ENCODE peak calls at places on chromosomes 4 and X, in eight cellular contexts. One of them, this sample, is unnamed.

GRCh38 chr4:18247189-18247588 is 225.6 kb upstream of the LCORL start:
- DNase-seq in GM12892: no peak
- DNase-seq in esophagus squamous epithelium: no peak
- DNase-seq in IMR-90: no peak
- DNase-seq in tibial nerve: no peak
- DNase-seq in adrenal gland: no peak
- DNase-seq in uterus: no peak
- DNase-seq in A549: no peak
- DNase-seq in this sample: no peak

GRCh38 chr4:173194175-173194574 is 25.6 kb downstream of the GALNT7 start:
- DNase-seq in IMR-90: no peak
- DNase-seq in tibial nerve: no peak
- DNase-seq in A549: no peak
- DNase-seq in esophagus squamous epithelium: no peak
- DNase-seq in adrenal gland: no peak
- DNase-seq in uterus: no peak
- DNase-seq in GM12892: no peak
- DNase-seq in this sample: no peak

GRCh38 chrX:47247206-47247998 is 14.6 kb downstream of the USP11 start:
- DNase-seq in adrenal gland: no peak
- DNase-seq in A549: no peak
- DNase-seq in tibial nerve: no peak
- DNase-seq in GM12892: no peak
- DNase-seq in IMR-90: peak
- DNase-seq in esophagus squamous epithelium: no peak
- DNase-seq in uterus: no peak
- DNase-seq in this sample: peak

GRCh38 chr4:121307441-121308327 is 73.1 kb downstream of the QRFPR start:
- DNase-seq in IMR-90: peak
- DNase-seq in adrenal gland: no peak
- DNase-seq in tibial nerve: no peak
- DNase-seq in GM12892: no peak
- DNase-seq in uterus: no peak
- DNase-seq in esophagus squamous epithelium: no peak
- DNase-seq in A549: peak
- DNase-seq in this sample: peak

GRCh38 chr4:123846627-123847026 is 450.0 kb downstream of the SPRY1 start:
- DNase-seq in esophagus squamous epithelium: no peak
- DNase-seq in tibial nerve: no peak
- DNase-seq in uterus: no peak
- DNase-seq in IMR-90: no peak
- DNase-seq in adrenal gland: no peak
- DNase-seq in A549: no peak
- DNase-seq in GM12892: no peak
- DNase-seq in this sample: no peak

GRCh38 chrX:38583185-38583584 is 21.8 kb downstream of the TSPAN7 start:
- DNase-seq in esophagus squamous epithelium: no peak
- DNase-seq in adrenal gland: no peak
- DNase-seq in IMR-90: no peak
- DNase-seq in uterus: no peak
- DNase-seq in tibial nerve: no peak
- DNase-seq in A549: no peak
- DNase-seq in GM12892: no peak
- DNase-seq in this sample: no peak

GRCh38 chrX:15815779-15816452 is 25.6 kb downstream of the ZRSR2 start:
- DNase-seq in tibial nerve: no peak
- DNase-seq in adrenal gland: no peak
- DNase-seq in uterus: no peak
- DNase-seq in GM12892: no peak
- DNase-seq in esophagus squamous epithelium: no peak
- DNase-seq in A549: peak
- DNase-seq in IMR-90: peak
- DNase-seq in this sample: no peak

GRCh38 chrX:3177851-3178250 is 136.6 kb downstream of the ARSF start:
- DNase-seq in esophagus squamous epithelium: no peak
- DNase-seq in GM12892: no peak
- DNase-seq in adrenal gland: no peak
- DNase-seq in uterus: no peak
- DNase-seq in IMR-90: peak
- DNase-seq in tibial nerve: no peak
- DNase-seq in A549: no peak
- DNase-seq in this sample: no peak

GRCh38 chr4:1971456-1972200 is 37.1 kb downstream of the NELFA start:
- DNase-seq in uterus: no peak
- DNase-seq in IMR-90: no peak
- DNase-seq in GM12892: no peak
- DNase-seq in esophagus squamous epithelium: no peak
- DNase-seq in adrenal gland: no peak
- DNase-seq in tibial nerve: no peak
- DNase-seq in A549: no peak
- DNase-seq in this sample: no peak

GRCh38 chr4:44760142-44760898 is 34.0 kb upstream of the GNPDA2 start:
- DNase-seq in adrenal gland: no peak
- DNase-seq in uterus: no peak
- DNase-seq in A549: peak
- DNase-seq in esophagus squamous epithelium: no peak
- DNase-seq in tibial nerve: no peak
- DNase-seq in IMR-90: peak
- DNase-seq in GM12892: no peak
- DNase-seq in this sample: no peak

GRCh38 chr4:10011277-10011676 is 10.0 kb downstream of the SLC2A9 start:
- DNase-seq in uterus: no peak
- DNase-seq in tibial nerve: no peak
- DNase-seq in A549: no peak
- DNase-seq in GM12892: no peak
- DNase-seq in IMR-90: no peak
- DNase-seq in esophagus squamous epithelium: no peak
- DNase-seq in adrenal gland: no peak
- DNase-seq in this sample: no peak

GRCh38 chr4:24001945-24002640 is 112.2 kb upstream of the PPARGC1A start:
- DNase-seq in uterus: no peak
- DNase-seq in A549: no peak
- DNase-seq in IMR-90: no peak
- DNase-seq in tibial nerve: no peak
- DNase-seq in adrenal gland: no peak
- DNase-seq in esophagus squamous epithelium: no peak
- DNase-seq in GM12892: no peak
- DNase-seq in this sample: no peak

GRCh38 chrX:53445977-53446376 is 11.8 kb upstream of the HSD17B10 start:
- DNase-seq in IMR-90: peak
- DNase-seq in A549: peak
- DNase-seq in GM12892: peak
- DNase-seq in adrenal gland: peak
- DNase-seq in esophagus squamous epithelium: no peak
- DNase-seq in tibial nerve: no peak
- DNase-seq in uterus: no peak
- DNase-seq in this sample: no peak

GRCh38 chr4:148649669-148650331 is 207.6 kb upstream of the NR3C2 start:
- DNase-seq in GM12892: no peak
- DNase-seq in adrenal gland: no peak
- DNase-seq in A549: no peak
- DNase-seq in uterus: no peak
- DNase-seq in IMR-90: peak
- DNase-seq in esophagus squamous epithelium: no peak
- DNase-seq in tibial nerve: no peak
- DNase-seq in this sample: peak

GRCh38 chr4:73613130-73613529 is 7.1 kb downstream of the RASSF6 start:
- DNase-seq in esophagus squamous epithelium: no peak
- DNase-seq in uterus: no peak
- DNase-seq in adrenal gland: no peak
- DNase-seq in GM12892: no peak
- DNase-seq in IMR-90: no peak
- DNase-seq in tibial nerve: no peak
- DNase-seq in A549: no peak
- DNase-seq in this sample: no peak

GRCh38 chrX:5458300-5458699 is 770.4 kb downstream of the NLGN4X start:
- DNase-seq in tibial nerve: no peak
- DNase-seq in IMR-90: no peak
- DNase-seq in uterus: no peak
- DNase-seq in A549: no peak
- DNase-seq in adrenal gland: no peak
- DNase-seq in esophagus squamous epithelium: no peak
- DNase-seq in GM12892: no peak
- DNase-seq in this sample: no peak

GRCh38 chr4:15295421-15296162 is 132.2 kb upstream of the C1QTNF7 start:
- DNase-seq in GM12892: no peak
- DNase-seq in adrenal gland: no peak
- DNase-seq in esophagus squamous epithelium: no peak
- DNase-seq in uterus: no peak
- DNase-seq in IMR-90: no peak
- DNase-seq in tibial nerve: no peak
- DNase-seq in A549: no peak
- DNase-seq in this sample: no peak

GRCh38 chr4:2788532-2789103 is 4.3 kb upstream of the SH3BP2 start:
- DNase-seq in esophagus squamous epithelium: no peak
- DNase-seq in A549: no peak
- DNase-seq in GM12892: no peak
- DNase-seq in adrenal gland: no peak
- DNase-seq in uterus: no peak
- DNase-seq in IMR-90: peak
- DNase-seq in tibial nerve: peak
- DNase-seq in this sample: no peak

GRCh38 chr4:132218406-132218805 is 930.7 kb upstream of the PCDH10 start:
- DNase-seq in esophagus squamous epithelium: no peak
- DNase-seq in tibial nerve: no peak
- DNase-seq in IMR-90: peak
- DNase-seq in GM12892: no peak
- DNase-seq in uterus: no peak
- DNase-seq in A549: no peak
- DNase-seq in adrenal gland: no peak
- DNase-seq in this sample: no peak

GRCh38 chr4:139889194-139889762 is 223.7 kb downstream of the MGST2 start:
- DNase-seq in GM12892: no peak
- DNase-seq in A549: no peak
- DNase-seq in IMR-90: no peak
- DNase-seq in tibial nerve: no peak
- DNase-seq in adrenal gland: no peak
- DNase-seq in esophagus squamous epithelium: no peak
- DNase-seq in uterus: no peak
- DNase-seq in this sample: no peak

GRCh38 chr4:110087116-110087708 is 111.2 kb downstream of the ELOVL6 start:
- DNase-seq in uterus: no peak
- DNase-seq in adrenal gland: no peak
- DNase-seq in A549: no peak
- DNase-seq in IMR-90: peak
- DNase-seq in tibial nerve: no peak
- DNase-seq in GM12892: no peak
- DNase-seq in esophagus squamous epithelium: no peak
- DNase-seq in this sample: no peak

GRCh38 chr4:99863804-99864203 is 30.4 kb downstream of the LAMTOR3 start:
- DNase-seq in esophagus squamous epithelium: no peak
- DNase-seq in GM12892: no peak
- DNase-seq in A549: no peak
- DNase-seq in adrenal gland: no peak
- DNase-seq in uterus: peak
- DNase-seq in tibial nerve: no peak
- DNase-seq in IMR-90: peak
- DNase-seq in this sample: no peak

GRCh38 chr4:103067841-103068547 is 8.6 kb downstream of the SLC9B2 start:
- DNase-seq in esophagus squamous epithelium: no peak
- DNase-seq in IMR-90: peak
- DNase-seq in GM12892: no peak
- DNase-seq in A549: no peak
- DNase-seq in adrenal gland: no peak
- DNase-seq in uterus: no peak
- DNase-seq in tibial nerve: no peak
- DNase-seq in this sample: no peak

GRCh38 chr4:151251922-151252321 is 25.0 kb upstream of the PRSS48 start:
- DNase-seq in uterus: no peak
- DNase-seq in tibial nerve: no peak
- DNase-seq in GM12892: no peak
- DNase-seq in esophagus squamous epithelium: no peak
- DNase-seq in A549: no peak
- DNase-seq in adrenal gland: no peak
- DNase-seq in IMR-90: no peak
- DNase-seq in this sample: no peak
- TF ChIP-seq POLR2A in uterus: no peak
- TF ChIP-seq POLR2A in tibial nerve: no peak
- TF ChIP-seq POLR2A in GM12892: no peak
- TF ChIP-seq POLR2A in esophagus squamous epithelium: no peak
- TF ChIP-seq POLR2A in A549: no peak
- TF ChIP-seq POLR2A in adrenal gland: no peak
- TF ChIP-seq POLR2A in IMR-90: no peak
- TF ChIP-seq POLR2A in this sample: no peak

GRCh38 chrX:119468186-119468929 is at the start of gene SLC25A5:
- DNase-seq in A549: peak
- DNase-seq in adrenal gland: peak
- DNase-seq in IMR-90: peak
- DNase-seq in GM12892: peak
- DNase-seq in esophagus squamous epithelium: peak
- DNase-seq in uterus: peak
- DNase-seq in tibial nerve: peak
- DNase-seq in this sample: peak
- TF ChIP-seq POLR2A in A549: peak
- TF ChIP-seq POLR2A in adrenal gland: peak
- TF ChIP-seq POLR2A in IMR-90: peak
- TF ChIP-seq POLR2A in GM12892: peak
- TF ChIP-seq POLR2A in esophagus squamous epithelium: peak
- TF ChIP-seq POLR2A in uterus: peak
- TF ChIP-seq POLR2A in tibial nerve: peak
- TF ChIP-seq POLR2A in this sample: peak

DNA sequence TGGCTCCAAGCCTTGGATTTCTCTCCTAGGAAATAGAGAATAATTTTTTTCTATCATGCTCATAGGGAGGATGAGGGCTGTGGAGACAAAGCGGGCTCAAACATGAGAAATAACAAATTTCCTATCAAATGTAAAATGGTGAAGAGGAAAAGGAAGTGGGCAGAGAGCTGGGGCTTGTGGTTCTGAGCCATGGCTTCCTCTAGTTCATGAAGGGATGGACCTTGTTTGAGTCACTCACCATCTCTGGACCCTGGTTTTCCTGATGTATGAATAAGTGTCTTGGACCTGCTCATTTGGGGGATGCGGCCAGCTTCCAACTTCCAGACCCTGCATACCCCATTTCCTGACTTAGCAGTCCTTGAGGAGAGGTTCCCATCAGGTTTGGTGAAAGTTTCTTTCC is 63.0 kb downstream of the MSX1 start:
- DNase-seq in tibial nerve: no peak
- DNase-seq in A549: no peak
- DNase-seq in adrenal gland: no peak
- DNase-seq in GM12892: no peak
- DNase-seq in uterus: no peak
- DNase-seq in esophagus squamous epithelium: no peak
- DNase-seq in IMR-90: no peak
- DNase-seq in this sample: no peak
- TF ChIP-seq POLR2A in tibial nerve: no peak
- TF ChIP-seq POLR2A in A549: no peak
- TF ChIP-seq POLR2A in adrenal gland: no peak
- TF ChIP-seq POLR2A in GM12892: no peak
- TF ChIP-seq POLR2A in uterus: no peak
- TF ChIP-seq POLR2A in esophagus squamous epithelium: no peak
- TF ChIP-seq POLR2A in IMR-90: no peak
- TF ChIP-seq POLR2A in this sample: no peak

DNA sequence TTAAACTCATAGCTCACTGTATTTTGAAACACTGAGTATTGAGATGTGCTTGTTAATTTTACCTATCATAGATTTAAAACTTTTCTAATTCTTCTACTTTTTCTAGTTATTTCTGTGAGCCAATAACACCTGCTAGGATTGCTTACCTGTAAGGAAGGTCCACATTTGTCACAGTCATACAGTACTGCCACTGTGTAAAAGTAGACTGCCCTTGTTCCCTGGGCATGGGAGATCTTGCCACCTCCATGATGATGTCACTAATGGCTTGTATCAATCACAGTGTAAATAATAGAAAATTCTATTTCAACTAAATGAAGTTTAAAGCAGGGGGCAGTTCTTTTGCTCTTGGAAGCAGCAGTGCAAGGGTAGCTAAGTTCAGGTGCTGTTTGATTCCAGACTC is 35.9 kb downstream of the GK start:
- DNase-seq in A549: no peak
- DNase-seq in IMR-90: no peak
- DNase-seq in esophagus squamous epithelium: no peak
- DNase-seq in adrenal gland: no peak
- DNase-seq in uterus: no peak
- DNase-seq in tibial nerve: no peak
- DNase-seq in GM12892: no peak
- DNase-seq in this sample: no peak
- TF ChIP-seq POLR2A in A549: no peak
- TF ChIP-seq POLR2A in IMR-90: no peak
- TF ChIP-seq POLR2A in esophagus squamous epithelium: no peak
- TF ChIP-seq POLR2A in adrenal gland: no peak
- TF ChIP-seq POLR2A in uterus: no peak
- TF ChIP-seq POLR2A in tibial nerve: no peak
- TF ChIP-seq POLR2A in GM12892: no peak
- TF ChIP-seq POLR2A in this sample: no peak